ENCODE peak calls at places on chromosomes 7 and 10, in ten cellular contexts. One of them, this sample, is unnamed.

GRCh38 chr7:112584290-112584689 is 103.5 kb downstream of the LSMEM1 start:
- DNase-seq in CD8-positive, alpha-beta memory T cell: no peak
- DNase-seq in GM12878: no peak
- DNase-seq in fibroblast of lung: no peak
- DNase-seq in GM12865: no peak
- DNase-seq in NB4: no peak
- DNase-seq in hepatocyte: no peak
- DNase-seq in heart right ventricle: no peak
- DNase-seq in right lobe of liver: no peak
- DNase-seq in OCI-LY7: no peak
- DNase-seq in this sample: no peak

GRCh38 chr10:124063736-124064135 is 29.7 kb downstream of the CHST15 start:
- DNase-seq in GM12865: peak
- DNase-seq in heart right ventricle: no peak
- DNase-seq in CD8-positive, alpha-beta memory T cell: no peak
- DNase-seq in hepatocyte: peak
- DNase-seq in fibroblast of lung: peak
- DNase-seq in NB4: no peak
- DNase-seq in right lobe of liver: no peak
- DNase-seq in GM12878: no peak
- DNase-seq in OCI-LY7: peak
- DNase-seq in this sample: no peak

GRCh38 chr10:88473989-88474883 is 108.9 kb downstream of the RNLS start:
- DNase-seq in hepatocyte: no peak
- DNase-seq in heart right ventricle: no peak
- DNase-seq in fibroblast of lung: peak
- DNase-seq in NB4: no peak
- DNase-seq in GM12878: no peak
- DNase-seq in CD8-positive, alpha-beta memory T cell: no peak
- DNase-seq in OCI-LY7: no peak
- DNase-seq in GM12865: no peak
- DNase-seq in right lobe of liver: peak
- DNase-seq in this sample: peak

GRCh38 chr10:29600067-29600466 is 34.7 kb downstream of the SVIL start:
- DNase-seq in GM12865: no peak
- DNase-seq in GM12878: no peak
- DNase-seq in heart right ventricle: no peak
- DNase-seq in NB4: no peak
- DNase-seq in CD8-positive, alpha-beta memory T cell: no peak
- DNase-seq in fibroblast of lung: peak
- DNase-seq in OCI-LY7: no peak
- DNase-seq in hepatocyte: no peak
- DNase-seq in right lobe of liver: no peak
- DNase-seq in this sample: no peak

GRCh38 chr7:801940-802364 is 30.3 kb upstream of the SUN1 start:
- DNase-seq in NB4: no peak
- DNase-seq in hepatocyte: peak
- DNase-seq in GM12878: no peak
- DNase-seq in heart right ventricle: peak
- DNase-seq in right lobe of liver: no peak
- DNase-seq in CD8-positive, alpha-beta memory T cell: no peak
- DNase-seq in OCI-LY7: no peak
- DNase-seq in fibroblast of lung: no peak
- DNase-seq in GM12865: no peak
- DNase-seq in this sample: no peak

GRCh38 chr10:4016214-4016740 is 231.3 kb upstream of the KLF6 start:
- DNase-seq in GM12878: no peak
- DNase-seq in hepatocyte: no peak
- DNase-seq in GM12865: no peak
- DNase-seq in right lobe of liver: no peak
- DNase-seq in NB4: no peak
- DNase-seq in fibroblast of lung: no peak
- DNase-seq in heart right ventricle: no peak
- DNase-seq in OCI-LY7: no peak
- DNase-seq in CD8-positive, alpha-beta memory T cell: no peak
- DNase-seq in this sample: no peak

GRCh38 chr7:95687759-95688343 is 84.5 kb upstream of the DYNC1I1 start:
- DNase-seq in GM12865: peak
- DNase-seq in GM12878: no peak
- DNase-seq in heart right ventricle: peak
- DNase-seq in fibroblast of lung: peak
- DNase-seq in OCI-LY7: peak
- DNase-seq in right lobe of liver: no peak
- DNase-seq in hepatocyte: peak
- DNase-seq in CD8-positive, alpha-beta memory T cell: no peak
- DNase-seq in NB4: peak
- DNase-seq in this sample: no peak

GRCh38 chr10:12973149-12973718 is 28.3 kb downstream of the CCDC3 start:
- DNase-seq in heart right ventricle: no peak
- DNase-seq in GM12878: no peak
- DNase-seq in fibroblast of lung: no peak
- DNase-seq in CD8-positive, alpha-beta memory T cell: no peak
- DNase-seq in GM12865: no peak
- DNase-seq in OCI-LY7: no peak
- DNase-seq in right lobe of liver: no peak
- DNase-seq in hepatocyte: no peak
- DNase-seq in NB4: peak
- DNase-seq in this sample: no peak

GRCh38 chr7:18457832-18458231 is 37.7 kb upstream of the HDAC9 start:
- DNase-seq in GM12865: no peak
- DNase-seq in heart right ventricle: peak
- DNase-seq in hepatocyte: no peak
- DNase-seq in NB4: no peak
- DNase-seq in fibroblast of lung: no peak
- DNase-seq in OCI-LY7: no peak
- DNase-seq in CD8-positive, alpha-beta memory T cell: no peak
- DNase-seq in GM12878: no peak
- DNase-seq in right lobe of liver: no peak
- DNase-seq in this sample: no peak

GRCh38 chr7:96414931-96415292 is 93.0 kb upstream of the SLC25A13 start:
- DNase-seq in OCI-LY7: peak
- DNase-seq in fibroblast of lung: no peak
- DNase-seq in NB4: peak
- DNase-seq in right lobe of liver: peak
- DNase-seq in CD8-positive, alpha-beta memory T cell: peak
- DNase-seq in GM12865: peak
- DNase-seq in GM12878: peak
- DNase-seq in heart right ventricle: peak
- DNase-seq in hepatocyte: peak
- DNase-seq in this sample: no peak

GRCh38 chr7:135205850-135206249 is 5.5 kb downstream of the WDR91 start:
- DNase-seq in GM12878: no peak
- DNase-seq in OCI-LY7: no peak
- DNase-seq in hepatocyte: no peak
- DNase-seq in fibroblast of lung: no peak
- DNase-seq in GM12865: no peak
- DNase-seq in heart right ventricle: no peak
- DNase-seq in CD8-positive, alpha-beta memory T cell: no peak
- DNase-seq in right lobe of liver: no peak
- DNase-seq in NB4: no peak
- DNase-seq in this sample: no peak

GRCh38 chr7:135201350-135201749 is 10.0 kb downstream of the WDR91 start:
- DNase-seq in CD8-positive, alpha-beta memory T cell: no peak
- DNase-seq in heart right ventricle: no peak
- DNase-seq in GM12878: no peak
- DNase-seq in hepatocyte: no peak
- DNase-seq in NB4: no peak
- DNase-seq in OCI-LY7: no peak
- DNase-seq in GM12865: no peak
- DNase-seq in right lobe of liver: no peak
- DNase-seq in fibroblast of lung: no peak
- DNase-seq in this sample: no peak

GRCh38 chr7:135206887-135207738 is 4.2 kb downstream of the WDR91 start:
- DNase-seq in GM12865: peak
- DNase-seq in right lobe of liver: no peak
- DNase-seq in GM12878: peak
- DNase-seq in OCI-LY7: no peak
- DNase-seq in hepatocyte: no peak
- DNase-seq in CD8-positive, alpha-beta memory T cell: no peak
- DNase-seq in NB4: peak
- DNase-seq in heart right ventricle: no peak
- DNase-seq in fibroblast of lung: no peak
- DNase-seq in this sample: no peak

GRCh38 chr7:135204876-135205275 is 6.5 kb downstream of the WDR91 start:
- DNase-seq in NB4: no peak
- DNase-seq in OCI-LY7: no peak
- DNase-seq in CD8-positive, alpha-beta memory T cell: no peak
- DNase-seq in hepatocyte: no peak
- DNase-seq in GM12865: no peak
- DNase-seq in GM12878: no peak
- DNase-seq in right lobe of liver: no peak
- DNase-seq in fibroblast of lung: peak
- DNase-seq in heart right ventricle: no peak
- DNase-seq in this sample: no peak

DNA sequence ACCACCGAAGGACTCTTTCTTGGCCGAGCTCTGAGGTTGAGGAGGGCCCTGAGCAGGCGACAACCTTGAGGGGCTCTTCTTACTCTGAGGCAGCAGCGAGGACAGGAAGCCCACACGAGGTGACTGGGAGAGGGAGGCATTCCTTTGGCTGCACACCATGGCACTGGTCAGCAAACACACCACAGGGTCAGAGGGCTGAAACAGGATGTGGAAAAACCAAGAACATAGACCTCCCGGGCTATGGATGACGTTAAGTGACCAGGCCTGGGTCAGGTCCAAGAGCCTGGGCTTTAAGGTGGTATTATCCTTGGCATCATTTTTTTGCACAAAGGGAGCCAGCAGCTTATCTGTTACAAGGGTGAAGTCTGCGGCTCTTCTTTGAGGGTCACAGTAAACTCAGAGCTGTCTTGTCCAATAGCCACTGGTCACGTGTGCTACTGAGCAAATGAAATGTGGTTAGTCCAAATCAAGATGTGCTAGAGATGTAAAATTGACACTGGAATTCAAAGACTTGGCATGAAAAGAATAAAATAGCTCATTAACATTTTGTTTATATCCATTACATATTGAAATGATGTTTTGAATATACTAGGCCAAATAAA is 7.0 kb downstream of the WDR91 start:
- DNase-seq in hepatocyte: no peak
- DNase-seq in GM12878: no peak
- DNase-seq in fibroblast of lung: peak
- DNase-seq in GM12865: no peak
- DNase-seq in right lobe of liver: no peak
- DNase-seq in CD8-positive, alpha-beta memory T cell: no peak
- DNase-seq in heart right ventricle: no peak
- DNase-seq in OCI-LY7: no peak
- DNase-seq in NB4: no peak
- DNase-seq in this sample: no peak
- H3K4me3 ChIP-seq in hepatocyte: no peak
- H3K4me3 ChIP-seq in GM12878: no peak
- H3K4me3 ChIP-seq in fibroblast of lung: peak
- H3K4me3 ChIP-seq in GM12865: no peak
- H3K4me3 ChIP-seq in right lobe of liver: no peak
- H3K4me3 ChIP-seq in CD8-positive, alpha-beta memory T cell: no peak
- H3K4me3 ChIP-seq in heart right ventricle: no peak
- H3K4me3 ChIP-seq in OCI-LY7: no peak
- H3K4me3 ChIP-seq in NB4: no peak
- H3K4me3 ChIP-seq in this sample: no peak

DNA sequence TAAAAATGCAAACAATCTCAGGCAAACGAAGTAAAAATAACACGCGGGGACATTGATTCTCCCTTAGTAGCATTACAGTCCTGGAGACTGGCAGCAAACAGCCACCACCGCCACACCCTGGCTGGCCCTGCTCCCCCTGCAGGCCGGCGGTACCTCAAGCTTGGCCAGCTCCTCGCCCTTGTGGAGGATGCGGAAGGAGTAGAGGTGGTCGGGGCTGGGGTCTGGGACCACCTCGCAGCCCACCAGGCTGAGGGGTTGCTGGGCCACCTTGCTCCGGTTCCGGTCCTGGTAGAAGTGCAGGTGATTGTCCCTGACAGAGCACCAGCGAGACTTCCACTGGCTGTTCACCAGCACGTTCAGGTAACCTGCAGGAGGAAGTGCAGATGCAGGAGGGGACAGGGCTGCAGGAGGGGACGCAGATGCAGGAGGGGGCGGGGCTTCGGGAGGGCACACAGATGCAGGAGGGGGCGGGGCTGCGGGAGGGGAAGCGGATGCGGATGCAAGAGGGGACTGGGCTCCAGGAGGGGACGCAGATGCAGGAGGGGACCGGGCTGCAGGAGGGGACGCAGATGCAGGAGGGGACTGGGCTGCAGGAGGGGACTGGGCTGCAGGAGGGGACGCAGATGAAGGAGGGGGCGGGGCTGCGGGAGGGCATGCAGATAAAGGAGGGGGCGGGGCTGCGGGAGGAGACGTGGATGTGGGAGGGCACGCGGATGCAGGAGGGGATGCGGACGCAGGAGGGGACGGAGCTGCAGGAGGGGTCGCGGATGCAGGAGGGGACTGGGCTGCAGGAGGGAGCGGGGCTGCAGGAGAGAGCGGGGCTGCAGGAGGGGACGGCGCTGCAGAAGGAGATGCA is 65.7 kb downstream of the VWA2 start:
- DNase-seq in fibroblast of lung: no peak
- DNase-seq in heart right ventricle: peak
- DNase-seq in OCI-LY7: peak
- DNase-seq in right lobe of liver: peak
- DNase-seq in GM12865: peak
- DNase-seq in hepatocyte: peak
- DNase-seq in NB4: peak
- DNase-seq in GM12878: no peak
- DNase-seq in CD8-positive, alpha-beta memory T cell: peak
- DNase-seq in this sample: no peak
- H3K4me3 ChIP-seq in fibroblast of lung: peak
- H3K4me3 ChIP-seq in heart right ventricle: peak
- H3K4me3 ChIP-seq in OCI-LY7: peak
- H3K4me3 ChIP-seq in right lobe of liver: no peak
- H3K4me3 ChIP-seq in GM12865: peak
- H3K4me3 ChIP-seq in hepatocyte: peak
- H3K4me3 ChIP-seq in NB4: no peak
- H3K4me3 ChIP-seq in GM12878: peak
- H3K4me3 ChIP-seq in CD8-positive, alpha-beta memory T cell: peak
- H3K4me3 ChIP-seq in this sample: peak

GRCh38 chr10:62234284-62234605 is 34.4 kb downstream of the RTKN2 start:
- DNase-seq in fibroblast of lung: no peak
- DNase-seq in OCI-LY7: no peak
- DNase-seq in GM12878: no peak
- DNase-seq in hepatocyte: no peak
- DNase-seq in CD8-positive, alpha-beta memory T cell: no peak
- DNase-seq in heart right ventricle: no peak
- DNase-seq in right lobe of liver: no peak
- DNase-seq in NB4: no peak
- DNase-seq in GM12865: no peak
- DNase-seq in this sample: no peak
- H3K4me3 ChIP-seq in fibroblast of lung: no peak
- H3K4me3 ChIP-seq in OCI-LY7: no peak
- H3K4me3 ChIP-seq in GM12878: no peak
- H3K4me3 ChIP-seq in hepatocyte: no peak
- H3K4me3 ChIP-seq in CD8-positive, alpha-beta memory T cell: no peak
- H3K4me3 ChIP-seq in heart right ventricle: no peak
- H3K4me3 ChIP-seq in right lobe of liver: no peak
- H3K4me3 ChIP-seq in NB4: no peak
- H3K4me3 ChIP-seq in GM12865: no peak
- H3K4me3 ChIP-seq in this sample: no peak

DNA sequence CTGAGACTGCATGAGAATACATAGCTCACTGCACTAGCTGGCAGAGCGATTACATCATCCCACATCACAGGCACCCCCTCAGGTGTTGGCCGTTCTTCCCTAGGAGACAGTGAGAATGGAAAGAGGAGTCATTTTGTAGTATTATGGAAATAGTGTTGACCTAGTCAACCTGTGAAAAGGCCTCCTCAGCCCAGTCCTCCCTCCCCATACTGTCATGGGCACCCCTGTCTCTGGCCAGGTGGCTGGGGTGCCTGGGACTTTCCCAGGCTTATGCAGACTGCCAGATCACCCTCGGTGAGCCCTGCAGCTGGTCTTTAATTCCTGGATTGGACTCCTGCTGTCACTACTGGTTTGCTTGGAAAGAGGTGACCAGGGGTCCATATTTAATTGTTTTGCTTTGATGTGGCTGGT is 4.0 kb downstream of the INPP5A start:
- DNase-seq in right lobe of liver: no peak
- DNase-seq in GM12865: peak
- DNase-seq in OCI-LY7: no peak
- DNase-seq in hepatocyte: no peak
- DNase-seq in fibroblast of lung: no peak
- DNase-seq in CD8-positive, alpha-beta memory T cell: no peak
- DNase-seq in heart right ventricle: no peak
- DNase-seq in GM12878: no peak
- DNase-seq in NB4: no peak
- DNase-seq in this sample: no peak
- H3K4me3 ChIP-seq in right lobe of liver: no peak
- H3K4me3 ChIP-seq in GM12865: no peak
- H3K4me3 ChIP-seq in OCI-LY7: no peak
- H3K4me3 ChIP-seq in hepatocyte: no peak
- H3K4me3 ChIP-seq in fibroblast of lung: no peak
- H3K4me3 ChIP-seq in CD8-positive, alpha-beta memory T cell: no peak
- H3K4me3 ChIP-seq in heart right ventricle: no peak
- H3K4me3 ChIP-seq in GM12878: no peak
- H3K4me3 ChIP-seq in NB4: no peak
- H3K4me3 ChIP-seq in this sample: no peak

This sample was measured in gastrocnemius medialis.